ENCODE peak calls at places on chromosomes 7 and 10, in four cellular contexts. One of them, this sample, is unnamed.

GRCh38 chr10:46550795-46551700 is 5.4 kb downstream of the GPRIN2 start:
- DNase-seq in RKO: no peak
- DNase-seq in brain microvascular endothelial cell: no peak
- DNase-seq in GM10248: no peak
- DNase-seq in this sample: no peak

GRCh38 chr10:132644544-132645530 is 107.2 kb downstream of the INPP5A start:
- DNase-seq in RKO: no peak
- DNase-seq in brain microvascular endothelial cell: no peak
- DNase-seq in GM10248: no peak
- DNase-seq in this sample: no peak

GRCh38 chr10:1025684-1026083 is at the start of gene IDI2:
- DNase-seq in brain microvascular endothelial cell: no peak
- DNase-seq in GM10248: no peak
- DNase-seq in RKO: no peak
- DNase-seq in this sample: no peak

GRCh38 chr10:7401782-7402181 is 9.1 kb downstream of the SFMBT2 start:
- DNase-seq in brain microvascular endothelial cell: no peak
- DNase-seq in RKO: no peak
- DNase-seq in GM10248: no peak
- DNase-seq in this sample: no peak

GRCh38 chr7:22356855-22357310 is at the start of gene RAPGEF5:
- DNase-seq in RKO: peak
- DNase-seq in brain microvascular endothelial cell: no peak
- DNase-seq in GM10248: peak
- DNase-seq in this sample: no peak

GRCh38 chr7:48610705-48611104 is 313.6 kb upstream of the CDC14C start:
- DNase-seq in RKO: no peak
- DNase-seq in GM10248: no peak
- DNase-seq in brain microvascular endothelial cell: no peak
- DNase-seq in this sample: no peak

GRCh38 chr10:48478980-48479811 is 125.7 kb downstream of the ARHGAP22 start:
- DNase-seq in GM10248: no peak
- DNase-seq in RKO: no peak
- DNase-seq in brain microvascular endothelial cell: no peak
- DNase-seq in this sample: no peak

GRCh38 chr10:62059424-62059913 is 158.0 kb downstream of the ARID5B start:
- DNase-seq in RKO: no peak
- DNase-seq in brain microvascular endothelial cell: no peak
- DNase-seq in GM10248: no peak
- DNase-seq in this sample: no peak

GRCh38 chr7:2862831-2863361 is 18.8 kb upstream of the GNA12 start:
- DNase-seq in brain microvascular endothelial cell: peak
- DNase-seq in RKO: no peak
- DNase-seq in GM10248: no peak
- DNase-seq in this sample: no peak

GRCh38 chr10:31123946-31124345 is 92.3 kb upstream of the ZNF438 start:
- DNase-seq in GM10248: no peak
- DNase-seq in RKO: no peak
- DNase-seq in brain microvascular endothelial cell: no peak
- DNase-seq in this sample: no peak

GRCh38 chr10:77501846-77502251 is 135.8 kb downstream of the KCNMA1 start:
- DNase-seq in RKO: peak
- DNase-seq in GM10248: no peak
- DNase-seq in brain microvascular endothelial cell: no peak
- DNase-seq in this sample: no peak

This sample was measured in SK-MEL-5.